ENCODE peak calls at places on chromosome 2, in nine cellular contexts. H is nephron progenitor cell; Z is dermis blood vessel endothelial cell; T is HT-29; D is neuronal stem cell; P is activated T-cell treated with anti-CD3 and anti-CD28 coated beads, Interleukin-2, amount 50 U/mL, for 72 hours; Q is hypothalamus; L is MV-4-11; A is CD8-positive, alpha-beta memory T cell. B is an unnamed sample.
A peak's percentile ranks its signal among the peaks of the same experiment; 100 is the strongest.

GRCh38 chr2:199985625-199986207 is 30.3 kb downstream of the MAIP1 start:
- DNase-seq in H (peak; percentile 53), Z (peak; percentile 60), T (peak; percentile 89), D (peak; percentile 49), P (peak; percentile 68), Q (no peak), L (peak; percentile 90), A (peak; percentile 25), B (peak; percentile 79)

GRCh38 chr2:235027558-235028214 is 75.9 kb downstream of the SH3BP4 start:
- DNase-seq in H (no peak), Z (peak; percentile 73), T (peak; percentile 63), D (no peak), P (no peak), Q (no peak), L (no peak), A (no peak), B (no peak)

GRCh38 chr2:110978871-110979833 is 141.6 kb upstream of the BCL2L11 start:
- DNase-seq in H (no peak), Z (no peak), T (no peak), D (no peak), P (no peak), Q (no peak), L (no peak), A (no peak), B (no peak)

GRCh38 chr2:145957929-145958328 is 1438.0 kb upstream of the ZEB2 start:
- DNase-seq in H (no peak), Z (no peak), T (no peak), D (no peak), P (no peak), Q (no peak), L (peak; percentile 29), A (no peak), B (no peak)

GRCh38 chr2:151914989-151915628 is 86.9 kb upstream of the ARL5A start:
- DNase-seq in H (no peak), Z (no peak), T (no peak), D (no peak), P (no peak), Q (no peak), L (no peak), A (no peak), B (no peak)

GRCh38 chr2:124250433-124250832 is 225.3 kb downstream of the CNTNAP5 start:
- DNase-seq in H (no peak), Z (no peak), T (no peak), D (no peak), P (no peak), Q (no peak), L (no peak), A (no peak), B (no peak)

GRCh38 chr2:45823723-45824206 is 172.3 kb downstream of the PRKCE start:
- DNase-seq in H (no peak), Z (peak; percentile 49), T (no peak), D (no peak), P (no peak), Q (peak; percentile 25), L (no peak), A (no peak), B (no peak)

GRCh38 chr2:39429738-39430137 is 7.3 kb downstream of the MAP4K3 start:
- DNase-seq in H (no peak), Z (no peak), T (no peak), D (no peak), P (no peak), Q (no peak), L (no peak), A (no peak), B (no peak)

GRCh38 chr2:212381428-212382102 is 157.0 kb downstream of the ERBB4 start:
- DNase-seq in H (no peak), Z (no peak), T (no peak), D (no peak), P (no peak), Q (no peak), L (no peak), A (no peak), B (peak; percentile 8)

B was measured in RKO.